ENCODE peak calls at places on chromosomes 4 and X, in seven cellular contexts. K is lower leg skin, C is thoracic aorta, D is GM12878, H is A549, F is heart right ventricle, I is spleen. Q is an unnamed sample.

GRCh38 chr4:16199132-16199531 is 27.1 kb downstream of the TAPT1 start:
- DNase-seq in K (no peak), C (no peak), D (no peak), H (no peak), F (no peak), I (no peak), Q (no peak)

GRCh38 chr4:7295917-7296660 is 103.8 kb downstream of the SORCS2 start:
- DNase-seq in K (no peak), C (no peak), D (no peak), H (peak; percentile 18), F (peak; percentile 44), I (no peak), Q (no peak)

GRCh38 chr4:140368686-140369085 is 4.8 kb upstream of the SCOC start:
- DNase-seq in K (no peak), C (no peak), D (no peak), H (no peak), F (no peak), I (no peak), Q (no peak)

GRCh38 chrX:119240356-119240755 is 4.3 kb downstream of the PGRMC1 start:
- DNase-seq in K (no peak), C (no peak), D (no peak), H (no peak), F (no peak), I (no peak), Q (no peak)

GRCh38 chr4:122898370-122899150 is 23.8 kb downstream of the NUDT6 start:
- DNase-seq in K (no peak), C (peak; percentile 43), D (no peak), H (peak; percentile 52), F (no peak), I (no peak), Q (no peak)

GRCh38 chr4:13912966-13913365 is 285.4 kb upstream of the BOD1L1 start:
- DNase-seq in K (no peak), C (no peak), D (no peak), H (no peak), F (no peak), I (no peak), Q (no peak)

GRCh38 chr4:54498661-54499111 is 159.1 kb upstream of the KIT start:
- DNase-seq in K (no peak), C (no peak), D (no peak), H (no peak), F (no peak), I (no peak), Q (no peak)

GRCh38 chrX:108209006-108209554 is 117.5 kb downstream of the ATG4A start:
- DNase-seq in K (no peak), C (no peak), D (no peak), H (no peak), F (no peak), I (no peak), Q (no peak)

GRCh38 chr4:65943076-65943475 is 272.8 kb upstream of the EPHA5 start:
- DNase-seq in K (no peak), C (no peak), D (no peak), H (peak; percentile 2), F (no peak), I (no peak), Q (no peak)

GRCh38 chr4:114178392-114178791 is 198.9 kb upstream of the ARSJ start:
- DNase-seq in K (no peak), C (no peak), D (no peak), H (no peak), F (no peak), I (no peak), Q (no peak)

GRCh38 chr4:105979506-105979905 is 84.2 kb downstream of the NPNT start:
- DNase-seq in K (no peak), C (no peak), D (no peak), H (no peak), F (no peak), I (no peak), Q (no peak)

GRCh38 chr4:42654606-42655005 is 2.3 kb downstream of the ATP8A1 start:
- DNase-seq in K (no peak), C (no peak), D (no peak), H (no peak), F (no peak), I (no peak), Q (peak; percentile 43)

GRCh38 chrX:153598541-153599191 is at the start of gene CCNQ:
- DNase-seq in K (no peak), C (no peak), D (no peak), H (no peak), F (peak; percentile 21), I (peak; percentile 87), Q (no peak)

GRCh38 chr4:169335331-169335730 is 64.6 kb upstream of the SH3RF1 start:
- DNase-seq in K (no peak), C (no peak), D (no peak), H (no peak), F (no peak), I (no peak), Q (no peak)

GRCh38 chrX:41333994-41334865 is at the start of gene DDX3X:
- DNase-seq in K (peak; percentile 99), C (peak; percentile 30), D (peak; percentile 44), H (peak; percentile 58), F (peak; percentile 84), I (peak; percentile 97), Q (peak; percentile 94)

GRCh38 chrX:13569479-13570244 is at the start of gene EGFL6:
- DNase-seq in K (no peak), C (no peak), D (no peak), H (no peak), F (no peak), I (peak; percentile 67), Q (peak; percentile 43)

GRCh38 chrX:101009086-101009485 is 39.6 kb downstream of the ARL13A start:
- DNase-seq in K (no peak), C (no peak), D (no peak), H (no peak), F (no peak), I (no peak), Q (no peak)

GRCh38 chrX:155048997-155049619 is 21.8 kb downstream of the CMC4 start:
- DNase-seq in K (no peak), C (no peak), D (no peak), H (peak; percentile 27), F (no peak), I (peak; percentile 77), Q (no peak)

GRCh38 chrX:133529578-133529977 is 114.3 kb upstream of the GPC4 start:
- DNase-seq in K (no peak), C (no peak), D (no peak), H (no peak), F (no peak), I (no peak), Q (no peak)

GRCh38 chrX:15838017-15838416 is 16.6 kb downstream of the AP1S2 start:
- DNase-seq in K (no peak), C (no peak), D (no peak), H (peak; percentile 25), F (no peak), I (no peak), Q (no peak)

GRCh38 chr4:2757426-2757825 is 1.3 kb upstream of the TNIP2 start:
- DNase-seq in K (no peak), C (no peak), D (no peak), H (no peak), F (no peak), I (peak; percentile 69), Q (peak; percentile 27)

GRCh38 chr4:2755821-2756690 is at the start of gene TNIP2:
- DNase-seq in K (peak; percentile 97), C (peak; percentile 64), D (no peak), H (peak; percentile 70), F (peak; percentile 92), I (peak; percentile 96), Q (peak; percentile 97)

GRCh38 chr4:2753444-2753843 is 2.7 kb downstream of the TNIP2 start:
- DNase-seq in K (no peak), C (no peak), D (no peak), H (no peak), F (no peak), I (peak; percentile 56), Q (no peak)

GRCh38 chr4:2754848-2755820 is 1.0 kb downstream of the TNIP2 start:
- DNase-seq in K (no peak), C (no peak), D (no peak), H (no peak), F (no peak), I (peak; percentile 62), Q (no peak)

GRCh38 chr4:2756691-2757350 is 685 bp upstream of the TNIP2 start:
- DNase-seq in K (no peak), C (no peak), D (no peak), H (no peak), F (no peak), I (peak; percentile 65), Q (peak; percentile 30)
- H3K4me3 ChIP-seq in K (no peak overlapping the region), C (peak overlapping the region; percentile 100), D (peak overlapping the region; percentile 55), H (peak overlapping the region; percentile 72), F (peak overlapping the region; percentile 99), I (no peak overlapping the region), Q (peak overlapping the region; percentile 78)

DNA sequence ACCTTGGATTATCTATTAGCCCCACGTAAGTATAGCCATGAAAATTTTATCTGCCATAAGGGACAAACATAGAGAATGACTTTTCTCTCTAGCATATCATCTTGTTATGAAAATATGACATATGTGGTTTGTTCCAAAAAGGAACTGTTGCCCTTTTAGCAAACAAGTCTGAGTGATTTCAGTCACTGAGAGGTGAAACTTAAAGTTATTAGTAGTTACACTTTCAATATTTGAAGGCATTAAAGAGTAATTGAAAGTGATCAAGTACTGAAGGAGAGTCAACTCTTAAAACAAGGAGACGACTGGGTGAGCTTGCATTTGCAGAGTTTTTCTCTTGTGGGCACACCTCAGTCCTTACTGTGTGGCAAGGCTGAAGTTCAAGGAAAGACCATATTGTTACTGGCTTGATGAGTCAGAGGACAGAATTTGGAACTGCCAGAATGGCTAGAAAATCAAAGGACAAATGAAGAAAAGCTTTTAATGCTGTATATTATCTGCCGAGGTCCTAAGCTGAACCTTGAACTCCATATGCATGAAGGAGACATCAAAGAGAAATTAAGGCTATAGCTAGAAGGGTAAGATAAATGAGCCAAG is 205.1 kb upstream of the EMCN start:
- DNase-seq in K (no peak), C (no peak), D (no peak), H (no peak), F (no peak), I (no peak), Q (no peak)
- TF ChIP-seq CTCF in K (no peak), C (no peak), D (no peak), H (no peak), F (no peak), I (no peak), Q (no peak)

GRCh38 chr4:26893491-26893890 is 32.9 kb downstream of the STIM2 start:
- DNase-seq in K (no peak), C (no peak), D (no peak), H (no peak), F (no peak), I (no peak), Q (no peak)

GRCh38 chr4:26892480-26893150 is 32.0 kb downstream of the STIM2 start:
- DNase-seq in K (no peak), C (no peak), D (no peak), H (no peak), F (no peak), I (no peak), Q (no peak)

GRCh38 chr4:26891054-26891453 is 30.4 kb downstream of the STIM2 start:
- DNase-seq in K (no peak), C (no peak), D (no peak), H (no peak), F (no peak), I (no peak), Q (no peak)

GRCh38 chr4:26887809-26888208 is 27.2 kb downstream of the STIM2 start:
- DNase-seq in K (no peak), C (no peak), D (no peak), H (no peak), F (no peak), I (no peak), Q (no peak)

GRCh38 chr4:26891867-26892266 is 31.2 kb downstream of the STIM2 start:
- DNase-seq in K (no peak), C (no peak), D (no peak), H (no peak), F (no peak), I (no peak), Q (no peak)
- H3K4me3 ChIP-seq in K (no peak overlapping the region), C (no peak overlapping the region), D (no peak overlapping the region), H (no peak overlapping the region), F (no peak overlapping the region), I (no peak overlapping the region), Q (no peak overlapping the region)

GRCh38 chrX:10254746-10255145 is 98.0 kb downstream of the CLCN4 start:
- DNase-seq in K (no peak), C (no peak), D (no peak), H (peak; percentile 20), F (no peak), I (no peak), Q (no peak)
- TF ChIP-seq CTCF in K (no peak), C (no peak), D (no peak), H (peak; percentile 54), F (peak; percentile 23), I (no peak), Q (no peak)

Q was measured in left lung.